ENCODE peak calls at places on chromosomes 5 and 9, in ten cellular contexts. One of them, this sample, is unnamed.

GRCh38 chr9:123408313-123409266 is 52.6 kb downstream of the CRB2 start:
- DNase-seq in HAP-1: no peak
- DNase-seq in ascending aorta: no peak
- DNase-seq in CD4-positive, alpha-beta memory T cell: no peak
- DNase-seq in tibial nerve: no peak
- DNase-seq in astrocyte of the spinal cord: no peak
- DNase-seq in foreskin fibroblast: no peak
- DNase-seq in fibroblast of the aortic adventitia: no peak
- DNase-seq in BJ: no peak
- DNase-seq in AG09309: no peak
- DNase-seq in this sample: no peak

GRCh38 chr9:135079018-135079417 is 8.4 kb upstream of the OLFM1 start:
- DNase-seq in HAP-1: no peak
- DNase-seq in CD4-positive, alpha-beta memory T cell: no peak
- DNase-seq in fibroblast of the aortic adventitia: no peak
- DNase-seq in AG09309: no peak
- DNase-seq in tibial nerve: no peak
- DNase-seq in foreskin fibroblast: no peak
- DNase-seq in BJ: no peak
- DNase-seq in ascending aorta: no peak
- DNase-seq in astrocyte of the spinal cord: no peak
- DNase-seq in this sample: no peak

GRCh38 chr5:138664276-138664943 is 88.8 kb upstream of the CTNNA1 start:
- DNase-seq in AG09309: peak
- DNase-seq in tibial nerve: no peak
- DNase-seq in HAP-1: no peak
- DNase-seq in ascending aorta: no peak
- DNase-seq in BJ: no peak
- DNase-seq in fibroblast of the aortic adventitia: peak
- DNase-seq in foreskin fibroblast: peak
- DNase-seq in CD4-positive, alpha-beta memory T cell: no peak
- DNase-seq in astrocyte of the spinal cord: no peak
- DNase-seq in this sample: no peak

GRCh38 chr5:124524552-124525232 is 221.7 kb downstream of the ZNF608 start:
- DNase-seq in tibial nerve: no peak
- DNase-seq in ascending aorta: no peak
- DNase-seq in fibroblast of the aortic adventitia: no peak
- DNase-seq in astrocyte of the spinal cord: no peak
- DNase-seq in CD4-positive, alpha-beta memory T cell: no peak
- DNase-seq in BJ: no peak
- DNase-seq in HAP-1: no peak
- DNase-seq in foreskin fibroblast: no peak
- DNase-seq in AG09309: no peak
- DNase-seq in this sample: no peak

GRCh38 chr9:37374892-37375291 is 47.6 kb upstream of the GRHPR start:
- DNase-seq in AG09309: no peak
- DNase-seq in foreskin fibroblast: no peak
- DNase-seq in fibroblast of the aortic adventitia: no peak
- DNase-seq in BJ: no peak
- DNase-seq in astrocyte of the spinal cord: no peak
- DNase-seq in tibial nerve: no peak
- DNase-seq in CD4-positive, alpha-beta memory T cell: no peak
- DNase-seq in HAP-1: no peak
- DNase-seq in ascending aorta: no peak
- DNase-seq in this sample: no peak

GRCh38 chr9:126852289-126852688 is 8.2 kb upstream of the ZBTB34 start:
- DNase-seq in ascending aorta: no peak
- DNase-seq in fibroblast of the aortic adventitia: no peak
- DNase-seq in HAP-1: no peak
- DNase-seq in AG09309: no peak
- DNase-seq in BJ: no peak
- DNase-seq in CD4-positive, alpha-beta memory T cell: no peak
- DNase-seq in tibial nerve: no peak
- DNase-seq in foreskin fibroblast: no peak
- DNase-seq in astrocyte of the spinal cord: no peak
- DNase-seq in this sample: peak

GRCh38 chr5:181245427-181246275 is 1.9 kb upstream of the RACK1 start:
- DNase-seq in BJ: no peak
- DNase-seq in fibroblast of the aortic adventitia: no peak
- DNase-seq in ascending aorta: no peak
- DNase-seq in foreskin fibroblast: no peak
- DNase-seq in tibial nerve: no peak
- DNase-seq in CD4-positive, alpha-beta memory T cell: no peak
- DNase-seq in astrocyte of the spinal cord: no peak
- DNase-seq in HAP-1: no peak
- DNase-seq in AG09309: no peak
- DNase-seq in this sample: no peak

GRCh38 chr9:129108805-129109370 is 1.7 kb downstream of the CRAT start:
- DNase-seq in fibroblast of the aortic adventitia: no peak
- DNase-seq in astrocyte of the spinal cord: no peak
- DNase-seq in foreskin fibroblast: no peak
- DNase-seq in ascending aorta: no peak
- DNase-seq in tibial nerve: no peak
- DNase-seq in BJ: no peak
- DNase-seq in AG09309: no peak
- DNase-seq in CD4-positive, alpha-beta memory T cell: no peak
- DNase-seq in HAP-1: no peak
- DNase-seq in this sample: no peak

GRCh38 chr9:100096378-100096916 is 2.4 kb downstream of the ERP44 start:
- DNase-seq in astrocyte of the spinal cord: no peak
- DNase-seq in tibial nerve: no peak
- DNase-seq in ascending aorta: no peak
- DNase-seq in BJ: no peak
- DNase-seq in CD4-positive, alpha-beta memory T cell: no peak
- DNase-seq in foreskin fibroblast: no peak
- DNase-seq in AG09309: no peak
- DNase-seq in HAP-1: no peak
- DNase-seq in fibroblast of the aortic adventitia: peak
- DNase-seq in this sample: no peak
- H3K4me3 ChIP-seq in astrocyte of the spinal cord: no peak
- H3K4me3 ChIP-seq in tibial nerve: no peak
- H3K4me3 ChIP-seq in ascending aorta: no peak
- H3K4me3 ChIP-seq in BJ: no peak
- H3K4me3 ChIP-seq in CD4-positive, alpha-beta memory T cell: no peak
- H3K4me3 ChIP-seq in foreskin fibroblast: no peak
- H3K4me3 ChIP-seq in AG09309: no peak
- H3K4me3 ChIP-seq in HAP-1: no peak
- H3K4me3 ChIP-seq in fibroblast of the aortic adventitia: no peak
- H3K4me3 ChIP-seq in this sample: no peak

DNA sequence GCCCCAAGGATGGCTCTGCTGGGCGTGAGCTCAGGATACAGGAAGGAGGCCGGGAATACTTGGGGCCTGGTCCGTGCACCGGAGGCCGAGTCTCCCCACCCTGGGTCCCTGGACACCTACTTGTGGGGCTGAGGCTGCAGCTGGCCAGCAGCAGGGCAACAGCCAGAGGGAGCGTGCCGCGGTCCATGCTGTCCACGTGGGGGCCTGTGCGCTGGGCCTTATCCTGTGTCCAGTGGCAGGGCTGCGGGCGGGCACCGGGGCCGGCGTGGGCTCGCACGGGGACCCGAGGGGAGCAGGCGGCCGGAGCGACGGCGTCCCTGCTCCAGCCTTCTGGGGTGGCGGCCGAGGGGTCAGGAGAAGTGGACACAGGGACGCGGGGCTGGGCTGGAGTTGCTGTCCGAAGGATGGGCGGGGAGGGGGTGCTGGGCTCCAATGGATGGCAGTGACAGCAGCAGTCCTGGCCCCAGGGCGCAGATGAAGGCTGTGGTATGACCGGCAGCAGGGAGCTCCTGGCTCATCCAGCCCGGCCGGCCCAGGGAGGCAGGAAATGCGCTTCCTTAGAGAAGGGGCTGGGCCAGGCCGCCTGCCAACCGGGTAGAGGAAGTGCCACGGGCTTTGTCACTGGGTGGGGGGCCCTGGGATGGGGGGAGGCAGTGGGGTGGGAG is at the start of gene ENG:
- DNase-seq in tibial nerve: peak
- DNase-seq in BJ: no peak
- DNase-seq in ascending aorta: no peak
- DNase-seq in astrocyte of the spinal cord: peak
- DNase-seq in AG09309: no peak
- DNase-seq in fibroblast of the aortic adventitia: peak
- DNase-seq in CD4-positive, alpha-beta memory T cell: no peak
- DNase-seq in HAP-1: no peak
- DNase-seq in foreskin fibroblast: peak
- DNase-seq in this sample: no peak
- H3K4me3 ChIP-seq in tibial nerve: peak
- H3K4me3 ChIP-seq in BJ: peak
- H3K4me3 ChIP-seq in ascending aorta: peak
- H3K4me3 ChIP-seq in astrocyte of the spinal cord: peak
- H3K4me3 ChIP-seq in AG09309: peak
- H3K4me3 ChIP-seq in fibroblast of the aortic adventitia: peak
- H3K4me3 ChIP-seq in CD4-positive, alpha-beta memory T cell: peak
- H3K4me3 ChIP-seq in HAP-1: no peak
- H3K4me3 ChIP-seq in foreskin fibroblast: peak
- H3K4me3 ChIP-seq in this sample: peak

GRCh38 chr5:2909035-2909434 is 157.6 kb upstream of the IRX2 start:
- DNase-seq in ascending aorta: no peak
- DNase-seq in astrocyte of the spinal cord: no peak
- DNase-seq in BJ: no peak
- DNase-seq in CD4-positive, alpha-beta memory T cell: no peak
- DNase-seq in fibroblast of the aortic adventitia: no peak
- DNase-seq in tibial nerve: no peak
- DNase-seq in HAP-1: no peak
- DNase-seq in foreskin fibroblast: no peak
- DNase-seq in AG09309: no peak
- DNase-seq in this sample: peak

GRCh38 chr5:2912741-2913140 is 161.3 kb upstream of the IRX2 start:
- DNase-seq in fibroblast of the aortic adventitia: no peak
- DNase-seq in AG09309: no peak
- DNase-seq in CD4-positive, alpha-beta memory T cell: no peak
- DNase-seq in ascending aorta: no peak
- DNase-seq in BJ: no peak
- DNase-seq in HAP-1: no peak
- DNase-seq in tibial nerve: no peak
- DNase-seq in foreskin fibroblast: no peak
- DNase-seq in astrocyte of the spinal cord: no peak
- DNase-seq in this sample: peak

GRCh38 chr5:2908086-2908485 is 156.6 kb upstream of the IRX2 start:
- DNase-seq in tibial nerve: no peak
- DNase-seq in fibroblast of the aortic adventitia: no peak
- DNase-seq in foreskin fibroblast: no peak
- DNase-seq in AG09309: no peak
- DNase-seq in CD4-positive, alpha-beta memory T cell: no peak
- DNase-seq in HAP-1: no peak
- DNase-seq in BJ: no peak
- DNase-seq in astrocyte of the spinal cord: no peak
- DNase-seq in ascending aorta: no peak
- DNase-seq in this sample: peak

GRCh38 chr5:2913306-2913705 is 161.8 kb upstream of the IRX2 start:
- DNase-seq in ascending aorta: no peak
- DNase-seq in HAP-1: no peak
- DNase-seq in CD4-positive, alpha-beta memory T cell: no peak
- DNase-seq in AG09309: no peak
- DNase-seq in astrocyte of the spinal cord: no peak
- DNase-seq in fibroblast of the aortic adventitia: no peak
- DNase-seq in foreskin fibroblast: no peak
- DNase-seq in BJ: no peak
- DNase-seq in tibial nerve: no peak
- DNase-seq in this sample: peak

DNA sequence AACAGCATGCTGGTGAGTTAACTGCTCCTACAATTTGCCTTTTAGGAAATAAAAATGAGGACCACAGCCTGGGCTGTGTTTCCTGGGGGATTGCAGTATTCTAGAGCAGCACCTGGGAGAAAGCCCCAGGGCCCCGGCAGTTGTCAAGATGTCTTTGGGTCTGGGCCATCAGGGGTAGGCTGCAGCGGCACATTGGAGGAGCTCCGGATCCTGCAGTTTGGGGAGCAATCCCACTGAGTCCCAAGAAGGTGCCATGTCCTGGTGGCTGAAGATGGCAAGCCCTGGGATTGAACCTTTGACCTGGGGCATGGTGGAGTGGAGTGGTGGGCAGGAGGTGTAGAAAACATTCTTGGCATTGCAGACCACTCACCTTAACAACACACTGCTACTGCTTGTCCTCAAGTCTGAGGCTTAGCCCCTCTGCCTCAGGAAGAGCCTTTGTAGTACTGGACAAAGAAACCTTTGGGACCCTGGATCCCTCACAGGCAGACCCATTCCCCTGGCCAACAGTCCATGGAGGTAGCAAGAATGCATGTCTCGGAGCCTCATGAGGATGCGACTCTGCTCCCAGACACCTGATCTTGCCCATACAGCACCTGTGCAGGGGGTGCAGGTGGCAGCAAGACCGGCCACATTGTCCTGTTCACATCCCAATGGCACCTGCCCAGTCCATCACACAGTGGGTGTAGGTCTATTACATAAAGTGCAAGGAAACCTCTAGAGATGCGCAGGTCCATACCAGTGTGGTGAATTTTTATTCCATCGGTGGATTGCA is 159.1 kb upstream of the IRX2 start:
- DNase-seq in fibroblast of the aortic adventitia: no peak
- DNase-seq in AG09309: no peak
- DNase-seq in ascending aorta: no peak
- DNase-seq in astrocyte of the spinal cord: no peak
- DNase-seq in HAP-1: no peak
- DNase-seq in tibial nerve: no peak
- DNase-seq in CD4-positive, alpha-beta memory T cell: no peak
- DNase-seq in foreskin fibroblast: no peak
- DNase-seq in BJ: no peak
- DNase-seq in this sample: peak
- H3K4me3 ChIP-seq in fibroblast of the aortic adventitia: no peak
- H3K4me3 ChIP-seq in AG09309: no peak
- H3K4me3 ChIP-seq in ascending aorta: no peak
- H3K4me3 ChIP-seq in astrocyte of the spinal cord: no peak
- H3K4me3 ChIP-seq in HAP-1: no peak
- H3K4me3 ChIP-seq in tibial nerve: no peak
- H3K4me3 ChIP-seq in CD4-positive, alpha-beta memory T cell: no peak
- H3K4me3 ChIP-seq in foreskin fibroblast: no peak
- H3K4me3 ChIP-seq in BJ: no peak
- H3K4me3 ChIP-seq in this sample: no peak

GRCh38 chr5:92179651-92180050 is 796.5 kb upstream of the ARRDC3 start:
- DNase-seq in BJ: no peak
- DNase-seq in foreskin fibroblast: no peak
- DNase-seq in HAP-1: no peak
- DNase-seq in CD4-positive, alpha-beta memory T cell: no peak
- DNase-seq in tibial nerve: no peak
- DNase-seq in ascending aorta: no peak
- DNase-seq in astrocyte of the spinal cord: no peak
- DNase-seq in fibroblast of the aortic adventitia: no peak
- DNase-seq in AG09309: no peak
- DNase-seq in this sample: no peak

GRCh38 chr5:92180406-92180805 is 797.3 kb upstream of the ARRDC3 start:
- DNase-seq in fibroblast of the aortic adventitia: no peak
- DNase-seq in BJ: no peak
- DNase-seq in foreskin fibroblast: no peak
- DNase-seq in HAP-1: no peak
- DNase-seq in CD4-positive, alpha-beta memory T cell: no peak
- DNase-seq in ascending aorta: no peak
- DNase-seq in astrocyte of the spinal cord: no peak
- DNase-seq in AG09309: no peak
- DNase-seq in tibial nerve: no peak
- DNase-seq in this sample: no peak

DNA sequence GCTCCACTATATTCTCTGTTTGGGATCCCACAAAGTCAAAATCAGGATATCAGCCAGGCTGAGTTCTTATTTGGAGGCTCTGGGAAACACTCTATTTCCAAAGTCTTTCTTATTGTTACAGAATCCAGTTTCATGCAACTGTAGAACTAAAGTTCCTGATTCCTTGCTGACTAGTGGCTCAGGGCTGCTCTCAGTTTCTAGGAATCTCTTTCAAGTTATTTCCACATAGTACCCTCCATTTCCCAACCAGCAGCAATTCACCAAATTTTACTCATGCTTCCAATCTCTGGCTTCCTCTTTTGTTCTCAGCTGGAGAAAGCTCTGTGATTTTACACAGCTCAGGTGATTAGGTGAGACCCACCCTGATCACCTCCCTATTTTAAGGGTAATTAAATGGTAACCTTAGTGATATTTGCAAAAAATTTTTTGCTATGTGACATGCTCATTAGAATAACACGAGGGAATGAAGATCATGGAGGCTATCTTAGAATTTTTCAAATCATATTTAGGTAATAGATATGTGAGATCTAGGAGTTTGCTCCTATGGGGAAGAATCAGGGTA is 794.9 kb upstream of the ARRDC3 start:
- DNase-seq in tibial nerve: no peak
- DNase-seq in AG09309: peak
- DNase-seq in astrocyte of the spinal cord: no peak
- DNase-seq in ascending aorta: no peak
- DNase-seq in HAP-1: no peak
- DNase-seq in fibroblast of the aortic adventitia: no peak
- DNase-seq in foreskin fibroblast: peak
- DNase-seq in BJ: no peak
- DNase-seq in CD4-positive, alpha-beta memory T cell: no peak
- DNase-seq in this sample: no peak
- H3K4me3 ChIP-seq in tibial nerve: no peak
- H3K4me3 ChIP-seq in AG09309: no peak
- H3K4me3 ChIP-seq in astrocyte of the spinal cord: no peak
- H3K4me3 ChIP-seq in ascending aorta: no peak
- H3K4me3 ChIP-seq in HAP-1: no peak
- H3K4me3 ChIP-seq in fibroblast of the aortic adventitia: no peak
- H3K4me3 ChIP-seq in foreskin fibroblast: no peak
- H3K4me3 ChIP-seq in BJ: no peak
- H3K4me3 ChIP-seq in CD4-positive, alpha-beta memory T cell: no peak
- H3K4me3 ChIP-seq in this sample: no peak